ENCODE peak calls at places on chromosomes 11 and 22, in ten cellular contexts. Y is CD8-positive, alpha-beta memory T cell; C is GM04503; A is stimulated activated CD4-positive, alpha-beta T cell treated with anti-CD3 and anti-CD28 coated beads, Interleukin-4, amount 100 ng/mL, for 24 hours; T is pulmonary artery endothelial cell; Q is body of pancreas; E is amniotic epithelial cell; B is NCI-H69; D is neural crest cell; K is NCI-H1105 treated with DMSO at 0.1 percent for 48 hours. R is an unnamed sample.

GRCh38 chr11:1943977-1944376 is 3.2 kb upstream of the MRPL23 start:
- DNase-seq in Y (no peak), C (no peak), A (no peak), T (no peak), Q (peak; percentile 8), E (peak; percentile 55), B (peak; percentile 21), D (peak; percentile 1), K (peak; percentile 59), R (peak; percentile 1)

GRCh38 chr22:29146101-29146560 is 59.6 kb upstream of the EMID1 start:
- DNase-seq in Y (no peak), C (no peak), A (no peak), T (no peak), Q (no peak), E (no peak), B (peak; percentile 98), D (no peak), K (no peak), R (no peak)

GRCh38 chr11:47443028-47443700 is 5.8 kb downstream of the RAPSN start:
- DNase-seq in Y (no peak), C (no peak), A (no peak), T (no peak), Q (no peak), E (no peak), B (peak; percentile 66), D (no peak), K (no peak), R (no peak)

GRCh38 chr11:612201-612960 is 3.4 kb downstream of the IRF7 start:
- DNase-seq in Y (no peak), C (no peak), A (no peak), T (no peak), Q (no peak), E (peak; percentile 30), B (peak; percentile 40), D (no peak), K (peak; percentile 56), R (peak; percentile 68)

GRCh38 chr11:76217653-76218160 is 11.4 kb upstream of the WNT11 start:
- DNase-seq in Y (no peak), C (no peak), A (no peak), T (no peak), Q (no peak), E (no peak), B (peak; percentile 98), D (no peak), K (peak; percentile 59), R (no peak)

GRCh38 chr11:69444381-69445130 is 36.9 kb upstream of the LINC01488 start:
- DNase-seq in Y (no peak), C (peak; percentile 97), A (no peak), T (no peak), Q (peak; percentile 77), E (peak; percentile 98), B (no peak), D (peak; percentile 53), K (no peak), R (peak; percentile 93)

GRCh38 chr11:64611961-64612646 is 21.1 kb downstream of the SLC22A12 start:
- DNase-seq in Y (no peak), C (no peak), A (no peak), T (no peak), Q (no peak), E (no peak), B (no peak), D (no peak), K (no peak), R (no peak)

GRCh38 chr22:47073101-47073500 is 310.7 kb downstream of the TBC1D22A start:
- DNase-seq in Y (no peak), C (no peak), A (no peak), T (no peak), Q (no peak), E (no peak), B (no peak), D (no peak), K (no peak), R (no peak)

GRCh38 chr11:85776951-85777602 is 33.9 kb downstream of the SYTL2 start:
- DNase-seq in Y (no peak), C (no peak), A (no peak), T (no peak), Q (no peak), E (no peak), B (no peak), D (no peak), K (no peak), R (no peak)

R was measured in Caco-2.